ENCODE peak calls at places on chromosomes 3 and 15, in five cellular contexts. J is HCEC 1CT; F is CD4-positive, alpha-beta T cell; O is A549; D is neuronal stem cell. E is an unnamed sample.

GRCh38 chr3:58009026-58009748 is 965 bp downstream of the FLNB start:
- DNase-seq in D (no peak), O (no peak), J (peak), F (peak), E (no peak)

GRCh38 chr3:138197058-138197457 is 10.0 kb downstream of the ARMC8 start:
- DNase-seq in F (no peak), D (no peak), J (peak), O (no peak), E (no peak)

GRCh38 chr3:13114811-13115615 is 41.8 kb upstream of the IQSEC1 start:
- DNase-seq in J (no peak), O (no peak), F (no peak), D (no peak), E (no peak)

GRCh38 chr15:73754461-73754860 is 1.3 kb upstream of the INSYN1 start:
- DNase-seq in F (no peak), D (no peak), O (no peak), J (no peak), E (no peak)

GRCh38 chr3:52005571-52005986 is 9.9 kb upstream of the RPL29 start:
- DNase-seq in F (no peak), J (peak), O (no peak), D (no peak), E (no peak)

GRCh38 chr3:52028572-52028971 is 27.8 kb downstream of the DUSP7 start:
- DNase-seq in D (no peak), J (no peak), O (no peak), F (no peak), E (no peak)

GRCh38 chr3:170909129-170909903 is 879 bp upstream of the EIF5A2 start:
- DNase-seq in D (no peak), F (no peak), O (peak), J (peak), E (peak)

GRCh38 chr3:128112406-128112968 is 11.1 kb downstream of the RUVBL1 start:
- DNase-seq in D (no peak), F (no peak), J (peak), O (no peak), E (no peak)

GRCh38 chr15:53328341-53328740 is 431.1 kb downstream of the WDR72 start:
- DNase-seq in F (no peak), J (no peak), D (no peak), O (no peak), E (no peak)

GRCh38 chr15:37995461-37996347 is 61.3 kb downstream of the TMCO5A start:
- DNase-seq in O (no peak), D (peak), J (peak), F (no peak), E (peak)

GRCh38 chr15:73318463-73319351 is 50.1 kb downstream of the HCN4 start:
- DNase-seq in F (no peak), D (peak), J (no peak), O (no peak), E (no peak)

GRCh38 chr15:66290518-66290917 is 2.9 kb upstream of the DIS3L start:
- DNase-seq in J (no peak), O (no peak), F (no peak), D (no peak), E (no peak)

GRCh38 chr3:19029837-19030835 is 118.2 kb upstream of the KCNH8 start:
- DNase-seq in F (no peak), D (no peak), J (no peak), O (no peak), E (no peak)

GRCh38 chr3:188076176-188076575 is 77.8 kb upstream of the LPP start:
- DNase-seq in D (no peak), F (no peak), O (no peak), J (no peak), E (no peak)

GRCh38 chr15:25937796-25938195 is 74.7 kb upstream of the ATP10A start:
- DNase-seq in D (no peak), J (no peak), F (no peak), O (no peak), E (no peak)

GRCh38 chr3:50238549-50239026 is 2.6 kb downstream of the GNAI2 start:
- DNase-seq in O (no peak), F (no peak), D (no peak), J (no peak), E (no peak)

GRCh38 chr3:39096775-39097174 is 10.7 kb downstream of the GORASP1 start:
- DNase-seq in J (no peak), D (no peak), F (no peak), O (no peak), E (no peak)

GRCh38 chr3:72523409-72524172 is 324.7 kb downstream of the SHQ1 start:
- DNase-seq in F (no peak), J (no peak), O (no peak), D (no peak), E (no peak)

GRCh38 chr3:45078910-45079522 is 52.9 kb downstream of the CLEC3B start:
- DNase-seq in D (no peak), O (no peak), J (no peak), F (no peak), E (no peak)

GRCh38 chr15:73941044-73941443 is 14.8 kb downstream of the LOXL1 start:
- DNase-seq in J (peak), O (no peak), D (no peak), F (no peak), E (no peak)

GRCh38 chr15:82945326-82945725 is 7.2 kb downstream of the HOMER2 start:
- DNase-seq in O (no peak), F (no peak), J (no peak), D (no peak), E (no peak)

GRCh38 chr15:47685141-47685870 is 32.0 kb upstream of the SEMA6D start:
- DNase-seq in D (no peak), O (no peak), F (no peak), J (no peak), E (no peak)